ENCODE peak calls at places on chromosomes 1 and 21, in five cellular contexts. D, G, H, X and P are unnamed samples.

GRCh38 chr1:12539705-12540579 is 78.1 kb downstream of the DHRS3 start:
- DNase-seq in D (peak), G (peak), H (peak), X (no peak), P (no peak)

GRCh38 chr21:27571706-27572105 is 604.8 kb upstream of the ADAMTS5 start:
- DNase-seq in D (no peak), G (peak), H (peak), X (no peak), P (no peak)

GRCh38 chr1:206824327-206824726 is 41.1 kb upstream of the IL20 start:
- DNase-seq in D (no peak), G (peak), H (peak), X (no peak), P (no peak)

GRCh38 chr1:27979151-27979858 is 19.5 kb downstream of the XKR8 start:
- DNase-seq in D (no peak), G (peak), H (peak), X (no peak), P (peak)

GRCh38 chr1:63523738-63524137 is 413 bp downstream of the EFCAB7 start:
- DNase-seq in D (no peak), G (no peak), H (no peak), X (no peak), P (peak)

GRCh38 chr1:153610334-153611023 is 2.5 kb downstream of the S100A16 start:
- DNase-seq in D (no peak), G (peak), H (peak), X (no peak), P (peak)

GRCh38 chr21:42747746-42748351 is 94.4 kb downstream of the PDE9A start:
- DNase-seq in D (no peak), G (no peak), H (no peak), X (no peak), P (no peak)

GRCh38 chr1:20290624-20291597 is at the start of gene VWA5B1:
- DNase-seq in D (no peak), G (no peak), H (no peak), X (no peak), P (no peak)

GRCh38 chr1:221781102-221781744 is 39.3 kb upstream of the DUSP10 start:
- DNase-seq in D (no peak), G (peak), H (no peak), X (no peak), P (no peak)

GRCh38 chr1:100959502-100960060 is 63.7 kb downstream of the SLC30A7 start:
- DNase-seq in D (no peak), G (peak), H (peak), X (no peak), P (no peak)

GRCh38 chr1:51671527-51672325 is 54.8 kb downstream of the OSBPL9 start:
- DNase-seq in D (no peak), G (peak), H (peak), X (no peak), P (no peak)

GRCh38 chr1:229253170-229253974 is 17.5 kb upstream of the RAB4A start:
- DNase-seq in D (no peak), G (peak), H (peak), X (no peak), P (peak)

GRCh38 chr1:65799601-65800000 is 6.9 kb downstream of the PDE4B start:
- DNase-seq in D (no peak), G (no peak), H (no peak), X (no peak), P (no peak)

GRCh38 chr1:226098870-226099832 is 36.6 kb downstream of the H3-3A start:
- DNase-seq in D (no peak), G (no peak), H (peak), X (no peak), P (no peak)

GRCh38 chr1:46432781-46433327 is 38.7 kb downstream of the FAAH start:
- DNase-seq in D (no peak), G (no peak), H (no peak), X (no peak), P (no peak)

GRCh38 chr1:243715285-243715684 is 134.8 kb downstream of the AKT3 start:
- DNase-seq in D (no peak), G (no peak), H (peak), X (no peak), P (no peak)

GRCh38 chr1:151819951-151820623 is 11.5 kb downstream of the RORC start:
- DNase-seq in D (peak), G (no peak), H (no peak), X (no peak), P (no peak)

GRCh38 chr1:43452789-43453441 is 816 bp downstream of the HYI start:
- DNase-seq in D (no peak), G (peak), H (peak), X (no peak), P (no peak)

GRCh38 chr1:156417700-156418015 is 48.6 kb downstream of the RHBG start:
- DNase-seq in D (no peak), G (no peak), H (no peak), X (no peak), P (no peak)

GRCh38 chr1:241606544-241606943 is 33.6 kb downstream of the CHML start:
- DNase-seq in D (no peak), G (no peak), H (peak), X (no peak), P (no peak)

GRCh38 chr1:198597690-198598430 is 41.0 kb upstream of the PTPRC start:
- DNase-seq in D (no peak), G (no peak), H (no peak), X (no peak), P (no peak)

GRCh38 chr21:31354604-31355443 is 10.8 kb upstream of the TIAM1 start:
- DNase-seq in D (peak), G (peak), H (peak), X (no peak), P (no peak)

GRCh38 chr1:72281144-72281543 is 1.2 kb downstream of the NEGR1 start:
- DNase-seq in D (no peak), G (peak), H (peak), X (no peak), P (no peak)

GRCh38 chr1:87329756-87330200 is 1.1 kb downstream of the LMO4 start:
- DNase-seq in D (no peak), G (peak), H (peak), X (no peak), P (peak)

GRCh38 chr21:45835301-45836267 is 146.0 kb upstream of the COL6A1 start:
- DNase-seq in D (no peak), G (no peak), H (no peak), X (no peak), P (no peak)

GRCh38 chr21:37338671-37339526 is 27.7 kb upstream of the DYRK1A start:
- DNase-seq in D (peak), G (peak), H (peak), X (no peak), P (no peak)

GRCh38 chr1:167784876-167785550 is 63.2 kb downstream of the MPZL1 start:
- DNase-seq in D (no peak), G (peak), H (peak), X (no peak), P (no peak)

GRCh38 chr1:209576392-209576791 is 7.1 kb upstream of the CAMK1G start:
- DNase-seq in D (no peak), G (no peak), H (no peak), X (no peak), P (no peak)

DNA sequence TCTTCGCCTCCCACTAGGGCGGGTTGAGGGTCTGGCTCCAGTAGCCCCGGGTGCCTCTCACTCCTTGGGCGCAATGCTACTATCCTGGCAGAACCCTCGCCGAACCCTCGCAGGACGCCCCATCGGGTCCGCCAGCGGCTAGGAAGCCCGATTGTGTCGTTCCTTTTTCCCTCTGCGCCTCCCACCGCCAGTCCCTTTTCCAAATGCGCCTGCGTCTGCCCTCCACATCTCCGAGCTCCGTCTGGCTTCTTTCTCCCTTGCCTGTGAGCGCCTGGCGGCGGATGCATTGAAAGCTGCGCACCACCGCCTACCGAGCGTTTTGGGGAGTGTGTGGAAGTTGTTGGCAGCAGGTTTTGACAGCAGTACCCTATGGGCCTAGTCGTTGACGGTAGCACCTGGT is 1.0 kb upstream of the DIRAS3 start:
- DNase-seq in D (peak), G (peak), H (peak), X (no peak), P (no peak)
- TF ChIP-seq CTCF in D (peak), G (peak), H (peak), X (no peak), P (no peak)

GRCh38 chr1:161177112-161177935 is at the start of gene B4GALT3:
- DNase-seq in D (peak), G (peak), H (peak), X (peak), P (peak)
- TF ChIP-seq CTCF in D (no peak), G (no peak), H (no peak), X (no peak), P (no peak)

DNA sequence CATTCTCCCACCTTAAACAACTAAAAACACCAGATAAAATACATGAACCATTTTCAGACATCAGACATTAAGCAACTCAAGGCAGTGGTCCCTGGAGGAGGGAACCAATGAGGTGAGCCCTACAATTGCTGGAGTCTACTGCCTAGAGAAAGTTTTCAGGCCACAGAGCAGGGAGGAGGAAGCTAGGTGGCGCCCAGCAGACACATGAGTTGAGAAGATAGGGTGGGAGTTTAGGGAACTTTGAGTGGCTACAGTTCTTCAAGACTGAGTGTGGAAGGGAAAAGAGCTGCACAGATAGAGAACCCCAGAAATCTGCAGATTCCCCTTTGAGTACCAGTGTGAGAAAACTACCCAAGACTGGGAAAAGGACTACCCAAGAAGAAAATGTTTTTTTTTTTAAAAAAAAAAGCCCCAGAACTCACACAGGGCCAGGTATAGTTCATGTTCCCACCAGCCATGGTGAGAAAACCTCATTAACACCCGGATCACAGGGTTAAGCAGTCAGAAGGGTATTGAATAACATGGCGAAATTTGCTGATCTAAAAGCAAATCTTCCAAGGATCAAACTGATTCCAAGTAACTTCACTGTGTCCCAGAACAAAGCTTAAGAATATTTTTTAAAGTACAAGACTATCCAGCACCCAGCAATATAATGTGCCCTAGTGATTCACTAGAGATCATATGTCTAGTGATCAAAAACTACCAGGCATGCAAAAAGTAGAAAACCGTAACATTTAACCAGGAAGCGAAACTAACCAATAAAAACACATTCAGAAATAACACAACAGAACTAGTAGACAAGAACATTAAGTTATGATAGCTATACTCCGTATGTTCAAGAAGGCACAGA is 12.0 kb downstream of the ALDH9A1 start:
- DNase-seq in D (no peak), G (no peak), H (no peak), X (no peak), P (peak)
- TF ChIP-seq CTCF in D (no peak), G (no peak), H (no peak), X (peak), P (peak)

GRCh38 chr1:181392133-181392532 is 91.2 kb upstream of the CACNA1E start:
- DNase-seq in D (no peak), G (no peak), H (no peak), X (no peak), P (no peak)

GRCh38 chr1:181390350-181391080 is 92.8 kb upstream of the CACNA1E start:
- DNase-seq in D (no peak), G (no peak), H (no peak), X (no peak), P (no peak)

GRCh38 chr1:181392613-181393170 is 90.6 kb upstream of the CACNA1E start:
- DNase-seq in D (no peak), G (no peak), H (no peak), X (no peak), P (no peak)

GRCh38 chr1:181394766-181395165 is 88.6 kb upstream of the CACNA1E start:
- DNase-seq in D (no peak), G (no peak), H (no peak), X (no peak), P (no peak)

DNA sequence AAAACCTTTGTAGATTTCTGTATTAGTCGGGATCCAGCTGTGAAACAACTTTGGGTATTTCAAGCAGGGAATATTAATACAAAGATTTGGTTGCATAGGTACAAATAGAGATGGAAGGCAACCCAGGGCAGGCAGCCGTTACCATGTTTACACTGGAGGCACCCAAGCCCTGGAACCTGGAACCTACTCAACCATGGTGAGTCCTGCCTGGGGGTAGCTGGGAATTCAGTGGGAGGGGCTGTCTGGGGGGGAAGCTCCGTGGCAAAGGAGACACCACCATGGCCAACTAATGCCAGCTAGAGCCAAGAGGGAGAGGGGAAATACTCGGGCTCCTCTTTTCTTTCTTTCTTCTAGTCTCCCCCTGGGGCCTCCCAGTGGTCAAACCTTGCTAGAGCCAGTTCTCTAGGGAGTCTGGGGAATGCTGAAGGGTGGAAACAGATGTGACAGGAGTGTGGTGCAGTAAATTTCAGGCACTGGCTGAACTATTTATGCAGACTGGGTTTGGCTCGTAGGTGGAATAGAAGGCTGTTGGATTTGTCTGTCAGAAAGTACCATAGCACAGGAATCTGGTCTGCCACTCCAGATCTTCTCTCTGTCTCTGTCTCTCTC is 91.9 kb upstream of the CACNA1E start:
- DNase-seq in D (no peak), G (no peak), H (no peak), X (no peak), P (no peak)
- TF ChIP-seq CTCF in D (no peak), G (no peak), H (no peak), X (no peak), P (no peak)

GRCh38 chr1:235997916-235998315 is 67.0 kb downstream of the NID1 start:
- DNase-seq in D (no peak), G (no peak), H (no peak), X (no peak), P (no peak)

GRCh38 chr1:235997049-235997448 is 67.8 kb downstream of the NID1 start:
- DNase-seq in D (no peak), G (no peak), H (no peak), X (no peak), P (no peak)

GRCh38 chr1:236000781-236001180 is 64.1 kb downstream of the NID1 start:
- DNase-seq in D (no peak), G (no peak), H (no peak), X (no peak), P (no peak)

GRCh38 chr1:235998812-235999211 is 66.1 kb downstream of the NID1 start:
- DNase-seq in D (no peak), G (no peak), H (peak), X (peak), P (peak)

GRCh38 chr1:235999259-235999925 is 65.5 kb downstream of the NID1 start:
- DNase-seq in D (no peak), G (peak), H (peak), X (peak), P (peak)
- TF ChIP-seq CTCF in D (no peak), G (no peak), H (no peak), X (no peak), P (no peak)

DNA sequence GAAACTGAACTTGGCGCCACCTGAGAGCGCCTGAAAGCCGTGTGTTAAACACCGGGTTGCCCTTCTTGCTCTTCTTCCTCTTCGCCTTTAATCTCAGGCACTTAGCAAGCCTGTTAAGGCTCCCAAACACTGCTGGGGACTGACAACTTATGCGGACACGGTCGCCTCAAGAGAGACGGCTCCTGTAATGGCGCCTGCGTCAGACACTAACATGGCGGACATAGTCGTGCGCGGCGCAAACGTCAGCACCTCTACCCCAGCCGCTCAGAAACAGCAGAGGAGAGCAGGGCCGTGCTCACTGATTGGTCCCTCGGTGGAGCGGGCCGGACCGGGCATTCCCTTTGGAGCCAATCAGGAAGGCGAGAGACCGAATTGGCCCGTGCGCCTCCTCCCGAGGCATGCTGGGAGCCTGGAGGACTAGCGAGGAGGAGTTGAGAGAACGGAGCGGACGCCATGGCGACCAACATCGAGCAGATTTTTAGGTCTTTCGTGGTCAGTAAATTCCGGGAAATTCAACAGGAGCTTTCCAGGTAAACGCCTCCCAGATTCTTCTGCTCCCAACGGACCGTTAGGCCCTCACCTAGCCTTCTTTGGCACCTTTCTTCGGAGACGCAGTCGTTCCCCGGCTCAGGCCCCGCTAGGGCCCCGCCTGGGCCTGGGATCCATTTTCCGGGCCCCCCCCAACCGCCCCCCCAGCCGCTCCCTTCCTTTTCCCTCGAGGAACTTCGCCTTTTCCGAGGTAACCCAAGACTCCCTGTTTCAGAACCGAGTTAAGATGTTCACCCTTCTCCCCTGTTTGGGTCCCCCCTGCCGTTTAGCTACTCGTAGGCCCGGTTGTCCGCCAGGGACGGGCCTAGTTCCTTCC is at the start of gene SON:
- DNase-seq in D (peak), G (peak), H (peak), X (peak), P (peak)
- TF ChIP-seq CTCF in D (no peak), G (no peak), H (no peak), X (no peak), P (no peak)

GRCh38 chr1:105909811-105910210 is 1146.7 kb upstream of the PRMT6 start:
- DNase-seq in D (no peak), G (no peak), H (no peak), X (no peak), P (no peak)
- TF ChIP-seq CTCF in D (no peak), G (no peak), H (no peak), X (no peak), P (no peak)

GRCh38 chr1:37922767-37923550 is 23.9 kb downstream of the INPP5B start:
- DNase-seq in D (no peak), G (no peak), H (no peak), X (peak), P (peak)

GRCh38 chr1:37914719-37915483 is 32.0 kb downstream of the INPP5B start:
- DNase-seq in D (no peak), G (no peak), H (no peak), X (no peak), P (no peak)

GRCh38 chr1:37915484-37916093 is 31.3 kb downstream of the INPP5B start:
- DNase-seq in D (no peak), G (no peak), H (no peak), X (no peak), P (no peak)

GRCh38 chr1:37923551-37923889 is 23.3 kb downstream of the INPP5B start:
- DNase-seq in D (no peak), G (no peak), H (no peak), X (no peak), P (no peak)

DNA sequence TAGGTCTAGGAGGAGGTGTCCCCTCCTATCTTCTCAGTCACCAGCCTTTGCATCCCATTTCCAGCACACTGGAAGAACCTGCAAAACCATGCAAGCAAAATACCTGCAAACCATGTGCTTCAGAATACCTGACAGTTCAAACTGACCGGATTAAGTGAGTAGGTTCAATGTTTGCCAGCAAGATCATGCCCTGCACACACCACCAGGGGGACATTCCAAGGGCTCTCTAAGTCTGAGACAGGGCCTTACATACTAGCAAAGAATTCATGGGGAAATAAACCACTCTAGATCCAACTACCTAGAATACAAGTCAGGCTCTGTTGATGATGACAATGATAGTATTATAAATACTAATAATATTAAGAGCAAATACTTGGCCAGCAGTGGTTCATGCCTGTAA is 27.6 kb downstream of the INPP5B start:
- DNase-seq in D (no peak), G (peak), H (peak), X (no peak), P (no peak)
- TF ChIP-seq CTCF in D (no peak), G (peak), H (peak), X (peak), P (peak)

GRCh38 chr1:110960777-110961420 is 2.8 kb downstream of the LRIF1 start:
- DNase-seq in D (no peak), G (no peak), H (no peak), X (no peak), P (no peak)

GRCh38 chr1:110964400-110964903 is 730 bp upstream of the LRIF1 start:
- DNase-seq in D (no peak), G (no peak), H (no peak), X (no peak), P (no peak)

GRCh38 chr1:110962892-110963665 is 643 bp downstream of the LRIF1 start:
- DNase-seq in D (peak), G (peak), H (peak), X (peak), P (peak)

GRCh38 chr1:110961902-110962301 is 1.8 kb downstream of the LRIF1 start:
- DNase-seq in D (no peak), G (no peak), H (no peak), X (no peak), P (no peak)

GRCh38 chr1:110963666-110964399 is at the start of gene LRIF1:
- DNase-seq in D (peak), G (peak), H (peak), X (peak), P (peak)
- TF ChIP-seq CTCF in D (peak), G (peak), H (peak), X (peak), P (peak)